ENCODE peak calls at places on chromosomes 1 and 21, in eight cellular contexts. One of them, this sample, is unnamed.

GRCh38 chr1:186155594-186155993 is 219.5 kb downstream of the TPR start:
- DNase-seq in foreskin fibroblast: peak; percentile 85
- DNase-seq in PC-3: peak; percentile 75
- DNase-seq in GM06990: peak; percentile 16
- DNase-seq in Calu3: peak; percentile 43
- DNase-seq in gastrocnemius medialis: no peak
- DNase-seq in fibroblast of the aortic adventitia: peak; percentile 86
- DNase-seq in RWPE1: peak; percentile 57
- DNase-seq in this sample: peak; percentile 49

GRCh38 chr1:58627221-58627620 is 50.2 kb upstream of the TACSTD2 start:
- DNase-seq in PC-3: no peak
- DNase-seq in GM06990: no peak
- DNase-seq in Calu3: no peak
- DNase-seq in gastrocnemius medialis: no peak
- DNase-seq in foreskin fibroblast: no peak
- DNase-seq in fibroblast of the aortic adventitia: no peak
- DNase-seq in RWPE1: no peak
- DNase-seq in this sample: peak; percentile 36

GRCh38 chr1:11114966-11115365 is 15.3 kb upstream of the EXOSC10 start:
- DNase-seq in GM06990: no peak
- DNase-seq in foreskin fibroblast: no peak
- DNase-seq in fibroblast of the aortic adventitia: no peak
- DNase-seq in gastrocnemius medialis: no peak
- DNase-seq in PC-3: no peak
- DNase-seq in Calu3: no peak
- DNase-seq in RWPE1: no peak
- DNase-seq in this sample: no peak

GRCh38 chr1:183989078-183989577 is 48.4 kb downstream of the COLGALT2 start:
- DNase-seq in RWPE1: peak; percentile 5
- DNase-seq in fibroblast of the aortic adventitia: peak; percentile 73
- DNase-seq in PC-3: peak; percentile 25
- DNase-seq in foreskin fibroblast: peak; percentile 96
- DNase-seq in Calu3: no peak
- DNase-seq in gastrocnemius medialis: peak; percentile 31
- DNase-seq in GM06990: peak; percentile 55
- DNase-seq in this sample: peak; percentile 15

GRCh38 chr1:214901718-214902117 is 180.8 kb upstream of the KCNK2 start:
- DNase-seq in RWPE1: peak; percentile 74
- DNase-seq in fibroblast of the aortic adventitia: peak; percentile 64
- DNase-seq in PC-3: peak; percentile 99
- DNase-seq in foreskin fibroblast: peak; percentile 77
- DNase-seq in GM06990: no peak
- DNase-seq in Calu3: peak; percentile 28
- DNase-seq in gastrocnemius medialis: no peak
- DNase-seq in this sample: peak; percentile 82

GRCh38 chr1:100358210-100358609 is 5.9 kb downstream of the CDC14A start:
- DNase-seq in PC-3: peak; percentile 29
- DNase-seq in Calu3: no peak
- DNase-seq in GM06990: no peak
- DNase-seq in fibroblast of the aortic adventitia: peak; percentile 46
- DNase-seq in RWPE1: no peak
- DNase-seq in foreskin fibroblast: peak; percentile 37
- DNase-seq in gastrocnemius medialis: no peak
- DNase-seq in this sample: no peak

GRCh38 chr1:169048043-169048442 is 58.4 kb upstream of the ATP1B1 start:
- DNase-seq in RWPE1: no peak
- DNase-seq in GM06990: no peak
- DNase-seq in Calu3: peak; percentile 47
- DNase-seq in PC-3: no peak
- DNase-seq in gastrocnemius medialis: no peak
- DNase-seq in fibroblast of the aortic adventitia: no peak
- DNase-seq in foreskin fibroblast: no peak
- DNase-seq in this sample: no peak

GRCh38 chr1:204882479-204882878 is 11.8 kb downstream of the NFASC start:
- DNase-seq in GM06990: no peak
- DNase-seq in PC-3: no peak
- DNase-seq in fibroblast of the aortic adventitia: no peak
- DNase-seq in gastrocnemius medialis: no peak
- DNase-seq in Calu3: no peak
- DNase-seq in foreskin fibroblast: no peak
- DNase-seq in RWPE1: no peak
- DNase-seq in this sample: no peak

GRCh38 chr1:235018720-235019444 is 109.8 kb downstream of the TOMM20 start:
- DNase-seq in foreskin fibroblast: no peak
- DNase-seq in RWPE1: no peak
- DNase-seq in gastrocnemius medialis: no peak
- DNase-seq in Calu3: no peak
- DNase-seq in fibroblast of the aortic adventitia: no peak
- DNase-seq in PC-3: no peak
- DNase-seq in GM06990: no peak
- DNase-seq in this sample: no peak

GRCh38 chr21:45319461-45320211 is 31.9 kb upstream of the POFUT2 start:
- DNase-seq in GM06990: no peak
- DNase-seq in gastrocnemius medialis: peak; percentile 59
- DNase-seq in fibroblast of the aortic adventitia: no peak
- DNase-seq in foreskin fibroblast: peak; percentile 71
- DNase-seq in RWPE1: no peak
- DNase-seq in PC-3: no peak
- DNase-seq in Calu3: peak; percentile 17
- DNase-seq in this sample: no peak

GRCh38 chr1:175154595-175155472 is 37.7 kb downstream of the KIAA0040 start:
- DNase-seq in Calu3: peak; percentile 85
- DNase-seq in PC-3: peak; percentile 82
- DNase-seq in foreskin fibroblast: peak; percentile 74
- DNase-seq in gastrocnemius medialis: peak; percentile 65
- DNase-seq in GM06990: peak; percentile 26
- DNase-seq in fibroblast of the aortic adventitia: peak; percentile 49
- DNase-seq in RWPE1: peak; percentile 58
- DNase-seq in this sample: no peak

GRCh38 chr1:119286587-119287181 is 81.9 kb upstream of the HAO2 start:
- DNase-seq in PC-3: peak; percentile 74
- DNase-seq in GM06990: no peak
- DNase-seq in gastrocnemius medialis: no peak
- DNase-seq in RWPE1: peak; percentile 35
- DNase-seq in fibroblast of the aortic adventitia: peak; percentile 31
- DNase-seq in foreskin fibroblast: peak; percentile 39
- DNase-seq in Calu3: peak; percentile 33
- DNase-seq in this sample: peak; percentile 55

GRCh38 chr1:160781129-160781808 is 14.7 kb upstream of the LY9 start:
- DNase-seq in foreskin fibroblast: no peak
- DNase-seq in GM06990: no peak
- DNase-seq in fibroblast of the aortic adventitia: no peak
- DNase-seq in Calu3: peak; percentile 82
- DNase-seq in PC-3: peak; percentile 74
- DNase-seq in RWPE1: no peak
- DNase-seq in gastrocnemius medialis: no peak
- DNase-seq in this sample: peak; percentile 74

GRCh38 chr1:52915211-52915854 is 6.2 kb downstream of the ECHDC2 start:
- DNase-seq in fibroblast of the aortic adventitia: no peak
- DNase-seq in GM06990: no peak
- DNase-seq in foreskin fibroblast: no peak
- DNase-seq in gastrocnemius medialis: no peak
- DNase-seq in Calu3: no peak
- DNase-seq in PC-3: no peak
- DNase-seq in RWPE1: no peak
- DNase-seq in this sample: no peak

GRCh38 chr21:38671716-38672115 is 134.0 kb upstream of the ETS2 start:
- DNase-seq in RWPE1: no peak
- DNase-seq in fibroblast of the aortic adventitia: peak; percentile 67
- DNase-seq in gastrocnemius medialis: no peak
- DNase-seq in Calu3: no peak
- DNase-seq in foreskin fibroblast: no peak
- DNase-seq in PC-3: no peak
- DNase-seq in GM06990: no peak
- DNase-seq in this sample: no peak

GRCh38 chr21:44434568-44434925 is 20.8 kb upstream of the LRRC3 start:
- DNase-seq in PC-3: no peak
- DNase-seq in RWPE1: no peak
- DNase-seq in Calu3: no peak
- DNase-seq in fibroblast of the aortic adventitia: no peak
- DNase-seq in GM06990: no peak
- DNase-seq in foreskin fibroblast: no peak
- DNase-seq in gastrocnemius medialis: peak; percentile 4
- DNase-seq in this sample: no peak

GRCh38 chr1:211378844-211379243 is 52.2 kb downstream of the TRAF5 start:
- DNase-seq in PC-3: peak; percentile 63
- DNase-seq in foreskin fibroblast: peak; percentile 78
- DNase-seq in Calu3: no peak
- DNase-seq in RWPE1: no peak
- DNase-seq in gastrocnemius medialis: no peak
- DNase-seq in fibroblast of the aortic adventitia: peak; percentile 19
- DNase-seq in GM06990: no peak
- DNase-seq in this sample: peak; percentile 33

GRCh38 chr1:72184099-72184695 is 98.1 kb downstream of the NEGR1 start:
- DNase-seq in gastrocnemius medialis: no peak
- DNase-seq in RWPE1: no peak
- DNase-seq in foreskin fibroblast: no peak
- DNase-seq in GM06990: no peak
- DNase-seq in Calu3: no peak
- DNase-seq in fibroblast of the aortic adventitia: peak; percentile 20
- DNase-seq in PC-3: no peak
- DNase-seq in this sample: no peak

DNA sequence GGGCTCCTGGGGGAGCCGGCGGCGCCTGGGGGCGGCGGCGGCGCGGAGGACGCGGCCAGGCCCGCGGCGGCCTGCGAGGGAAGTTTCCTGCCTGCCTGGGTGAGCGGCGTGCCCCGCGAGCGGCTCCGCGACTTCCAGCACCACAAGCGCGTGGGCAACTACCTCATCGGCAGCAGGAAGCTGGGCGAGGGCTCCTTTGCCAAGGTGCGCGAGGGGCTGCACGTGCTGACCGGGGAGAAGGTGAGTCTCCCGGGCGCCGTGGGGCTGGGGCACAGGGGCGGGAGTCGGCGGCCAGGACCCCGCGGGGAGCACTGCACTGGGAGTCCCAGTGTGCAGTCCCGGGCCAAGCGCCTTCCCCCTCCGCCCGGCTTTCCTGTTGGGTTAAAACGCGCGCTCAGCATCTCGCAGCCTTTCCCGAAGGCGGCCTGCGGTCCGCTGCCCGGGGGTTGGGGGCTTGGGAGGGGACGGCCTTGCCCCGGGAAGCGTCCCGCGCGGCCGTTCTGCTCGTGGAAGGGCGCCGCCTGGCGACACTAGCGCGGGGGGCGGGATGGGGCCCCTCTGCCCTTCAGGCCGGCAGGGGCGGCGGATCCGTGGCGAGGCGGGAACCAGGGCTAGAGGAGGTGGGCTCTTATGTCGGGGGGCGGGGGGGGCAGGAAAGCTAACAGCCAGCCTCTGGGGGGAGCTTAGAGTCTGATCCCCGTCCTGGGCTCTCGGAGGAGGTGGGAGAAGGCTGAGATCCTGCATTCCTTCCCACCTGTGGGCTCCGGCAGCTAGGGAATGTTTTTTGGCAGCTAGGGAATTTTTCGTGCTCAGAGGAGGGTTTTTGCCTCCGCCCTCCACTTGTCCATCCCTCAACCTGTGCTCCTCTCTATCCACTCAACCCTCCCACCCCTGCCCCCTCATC is 1.1 kb downstream of the HUNK start:
- DNase-seq in gastrocnemius medialis: no peak
- DNase-seq in PC-3: peak; percentile 16
- DNase-seq in Calu3: peak; percentile 72
- DNase-seq in foreskin fibroblast: peak; percentile 35
- DNase-seq in fibroblast of the aortic adventitia: no peak
- DNase-seq in GM06990: peak; percentile 22
- DNase-seq in RWPE1: no peak
- DNase-seq in this sample: no peak
- TF ChIP-seq CTCF in gastrocnemius medialis: peak; percentile 52
- TF ChIP-seq CTCF in PC-3: peak; percentile 50
- TF ChIP-seq CTCF in Calu3: peak; percentile 58
- TF ChIP-seq CTCF in foreskin fibroblast: peak; percentile 54
- TF ChIP-seq CTCF in fibroblast of the aortic adventitia: peak; percentile 30
- TF ChIP-seq CTCF in GM06990: peak; percentile 44
- TF ChIP-seq CTCF in RWPE1: peak; percentile 22
- TF ChIP-seq CTCF in this sample: peak; percentile 63

DNA sequence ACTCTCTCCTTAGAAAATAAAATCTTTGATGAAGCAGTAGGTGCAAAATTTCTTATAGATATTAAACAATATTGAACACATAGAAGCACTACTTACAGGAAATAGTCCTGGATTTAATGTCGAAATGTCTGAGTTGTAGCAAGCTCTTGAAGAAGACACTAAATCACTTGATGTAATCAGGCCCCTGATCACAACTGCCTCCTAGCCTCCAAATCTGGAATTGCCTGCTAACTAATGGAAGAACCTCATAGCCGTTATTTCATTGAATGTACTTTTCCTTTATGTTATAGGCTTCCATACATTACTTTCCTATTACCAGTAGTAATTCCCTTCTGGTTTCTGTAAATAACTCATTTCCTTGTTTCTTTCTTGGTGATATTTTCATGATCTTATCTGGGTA is 675.7 kb upstream of the CHRM3 start:
- DNase-seq in foreskin fibroblast: no peak
- DNase-seq in Calu3: no peak
- DNase-seq in RWPE1: no peak
- DNase-seq in PC-3: peak; percentile 20
- DNase-seq in fibroblast of the aortic adventitia: no peak
- DNase-seq in gastrocnemius medialis: no peak
- DNase-seq in GM06990: no peak
- DNase-seq in this sample: no peak
- TF ChIP-seq CTCF in foreskin fibroblast: no peak
- TF ChIP-seq CTCF in Calu3: no peak
- TF ChIP-seq CTCF in RWPE1: no peak
- TF ChIP-seq CTCF in PC-3: peak; percentile 43
- TF ChIP-seq CTCF in fibroblast of the aortic adventitia: no peak
- TF ChIP-seq CTCF in gastrocnemius medialis: no peak
- TF ChIP-seq CTCF in GM06990: no peak
- TF ChIP-seq CTCF in this sample: peak; percentile 46

GRCh38 chr1:40782371-40782956 is 1.1 kb upstream of the KCNQ4 start:
- DNase-seq in PC-3: no peak
- DNase-seq in gastrocnemius medialis: no peak
- DNase-seq in Calu3: peak; percentile 28
- DNase-seq in GM06990: no peak
- DNase-seq in RWPE1: peak; percentile 14
- DNase-seq in foreskin fibroblast: peak; percentile 58
- DNase-seq in fibroblast of the aortic adventitia: no peak
- DNase-seq in this sample: no peak
- TF ChIP-seq CTCF in PC-3: peak; percentile 20
- TF ChIP-seq CTCF in gastrocnemius medialis: no peak
- TF ChIP-seq CTCF in Calu3: no peak
- TF ChIP-seq CTCF in GM06990: no peak
- TF ChIP-seq CTCF in RWPE1: no peak
- TF ChIP-seq CTCF in foreskin fibroblast: no peak
- TF ChIP-seq CTCF in fibroblast of the aortic adventitia: no peak
- TF ChIP-seq CTCF in this sample: peak; percentile 23

GRCh38 chr1:109603229-109603628 is 16.2 kb downstream of the GNAT2 start:
- DNase-seq in foreskin fibroblast: no peak
- DNase-seq in fibroblast of the aortic adventitia: no peak
- DNase-seq in PC-3: no peak
- DNase-seq in Calu3: no peak
- DNase-seq in GM06990: no peak
- DNase-seq in RWPE1: no peak
- DNase-seq in gastrocnemius medialis: no peak
- DNase-seq in this sample: no peak

GRCh38 chr1:109595540-109595939 is 23.9 kb downstream of the GNAT2 start:
- DNase-seq in PC-3: no peak
- DNase-seq in gastrocnemius medialis: no peak
- DNase-seq in fibroblast of the aortic adventitia: peak; percentile 14
- DNase-seq in GM06990: no peak
- DNase-seq in foreskin fibroblast: peak; percentile 63
- DNase-seq in Calu3: no peak
- DNase-seq in RWPE1: no peak
- DNase-seq in this sample: peak; percentile 24

GRCh38 chr1:109598156-109598555 is 21.3 kb downstream of the GNAT2 start:
- DNase-seq in fibroblast of the aortic adventitia: no peak
- DNase-seq in Calu3: no peak
- DNase-seq in PC-3: no peak
- DNase-seq in gastrocnemius medialis: no peak
- DNase-seq in RWPE1: no peak
- DNase-seq in foreskin fibroblast: no peak
- DNase-seq in GM06990: no peak
- DNase-seq in this sample: no peak

GRCh38 chr1:109598655-109599054 is 20.8 kb downstream of the GNAT2 start:
- DNase-seq in PC-3: no peak
- DNase-seq in foreskin fibroblast: no peak
- DNase-seq in GM06990: no peak
- DNase-seq in gastrocnemius medialis: no peak
- DNase-seq in Calu3: no peak
- DNase-seq in RWPE1: no peak
- DNase-seq in fibroblast of the aortic adventitia: no peak
- DNase-seq in this sample: no peak
- TF ChIP-seq CTCF in PC-3: peak; percentile 36
- TF ChIP-seq CTCF in foreskin fibroblast: no peak
- TF ChIP-seq CTCF in GM06990: no peak
- TF ChIP-seq CTCF in gastrocnemius medialis: no peak
- TF ChIP-seq CTCF in Calu3: no peak
- TF ChIP-seq CTCF in RWPE1: no peak
- TF ChIP-seq CTCF in fibroblast of the aortic adventitia: peak; percentile 18
- TF ChIP-seq CTCF in this sample: no peak